ENCODE peak calls at places on chromosomes 2 and 18, in ten cellular contexts. R is transverse colon, U is GM12878, C is stomach, E is A549, F is suprapubic skin, A is ovary, S is tibial nerve, V is HepG2, L is K562. Y is an unnamed sample. For H3K9me3, the result is how much of the 10 kb centered on the place peaks cover.

GRCh38 chr2:150484006-150484405 is 3.5 kb downstream of the RND3 start:
- DNase-seq in R (no peak), U (no peak), C (no peak), E (no peak), F (no peak), A (no peak), S (no peak), V (no peak), L (no peak), Y (no peak)

GRCh38 chr2:176669398-176670174 is 400.3 kb downstream of the MTX2 start:
- DNase-seq in R (no peak), U (peak), C (no peak), E (no peak), F (no peak), A (no peak), S (no peak), V (no peak), L (no peak), Y (no peak)

GRCh38 chr2:72579595-72580180 is 246.1 kb downstream of the EXOC6B start:
- DNase-seq in R (no peak), U (no peak), C (no peak), E (peak), F (no peak), A (no peak), S (no peak), V (peak), L (peak), Y (no peak)

GRCh38 chr2:1321297-1321696 is 92.0 kb upstream of the TPO start:
- DNase-seq in R (no peak), U (no peak), C (no peak), E (no peak), F (no peak), A (no peak), S (no peak), V (no peak), L (no peak), Y (no peak)

GRCh38 chr2:25397777-25398176 is 56.1 kb upstream of the DNMT3A start:
- DNase-seq in R (no peak), U (no peak), C (no peak), E (no peak), F (no peak), A (no peak), S (no peak), V (no peak), L (no peak), Y (no peak)

GRCh38 chr2:50514881-50515280 is 517.1 kb downstream of the NRXN1 start:
- DNase-seq in R (no peak), U (no peak), C (no peak), E (no peak), F (no peak), A (no peak), S (no peak), V (no peak), L (no peak), Y (no peak)

GRCh38 chr18:45325791-45326190 is 289.5 kb upstream of the SLC14A2 start:
- DNase-seq in R (no peak), U (no peak), C (no peak), E (no peak), F (no peak), A (no peak), S (no peak), V (no peak), L (no peak), Y (no peak)

GRCh38 chr18:46332956-46333355 is 228.8 kb downstream of the HAUS1 start:
- DNase-seq in R (no peak), U (no peak), C (no peak), E (no peak), F (peak), A (no peak), S (no peak), V (no peak), L (no peak), Y (no peak)

GRCh38 chr18:7871560-7872456 is 304.7 kb downstream of the PTPRM start:
- DNase-seq in R (no peak), U (no peak), C (no peak), E (peak), F (no peak), A (no peak), S (no peak), V (peak), L (no peak), Y (no peak)

GRCh38 chr2:176768185-176768584 is 444.4 kb upstream of the HNRNPA3 start:
- DNase-seq in R (peak), U (no peak), C (no peak), E (no peak), F (no peak), A (no peak), S (no peak), V (no peak), L (no peak), Y (no peak)

GRCh38 chr18:1020731-1021344 is 116.2 kb downstream of the ADCYAP1 start:
- DNase-seq in R (no peak), U (no peak), C (no peak), E (no peak), F (no peak), A (no peak), S (no peak), V (no peak), L (no peak), Y (no peak)

GRCh38 chr18:22378672-22379282 is 38.9 kb downstream of the CTAGE1 start:
- DNase-seq in R (peak), U (no peak), C (peak), E (peak), F (no peak), A (no peak), S (no peak), V (peak), L (peak), Y (no peak)

GRCh38 chr2:217220228-217221013 is 360.6 kb upstream of the TNP1 start:
- DNase-seq in R (no peak), U (no peak), C (no peak), E (no peak), F (no peak), A (no peak), S (no peak), V (no peak), L (no peak), Y (no peak)

DNA sequence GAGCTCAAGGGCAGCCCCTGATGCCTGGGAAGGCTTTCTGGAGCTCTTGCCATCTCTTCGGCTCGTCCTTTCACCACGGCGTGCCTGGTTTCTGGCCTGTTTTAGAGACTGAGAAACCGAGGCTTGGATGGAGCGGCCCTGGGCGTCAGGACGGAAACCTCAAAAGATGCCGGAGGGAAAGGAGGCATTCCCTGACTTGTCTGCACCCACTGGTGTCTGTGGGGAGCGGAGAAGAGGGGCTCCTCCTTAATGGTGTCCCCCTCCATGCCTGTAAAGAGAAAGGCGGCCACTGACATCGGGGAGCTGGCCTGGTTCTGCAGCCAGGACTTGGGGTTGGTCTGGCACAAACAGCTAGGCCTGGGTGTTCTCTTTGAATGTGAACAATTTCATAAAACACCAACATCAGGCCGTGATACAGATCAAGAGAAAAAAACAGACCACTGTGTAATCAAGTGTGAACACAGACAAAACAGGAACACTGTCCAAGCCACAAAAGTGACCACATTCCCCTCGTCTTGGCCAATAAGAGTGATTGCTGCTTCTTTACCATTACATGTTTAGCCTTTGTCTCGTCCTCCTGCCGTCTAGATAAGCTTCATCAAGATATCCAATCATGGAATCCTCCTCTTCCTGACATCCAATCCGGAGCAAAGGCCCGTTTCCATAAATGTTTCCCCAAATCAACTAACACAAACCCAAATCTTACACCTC is 633 bp upstream of the ILKAP start:
- DNase-seq in R (no peak), U (peak), C (no peak), E (no peak), F (no peak), A (no peak), S (no peak), V (no peak), L (peak), Y (no peak)
- TF ChIP-seq POLR2A in R (no peak), U (no peak), C (no peak), E (no peak), F (no peak), A (no peak), S (no peak), V (no peak), L (no peak), Y (no peak)

GRCh38 chr18:23844991-23845680 is 155.9 kb downstream of the LAMA3 start:
- DNase-seq in R (no peak), U (no peak), C (no peak), E (peak), F (no peak), A (no peak), S (no peak), V (no peak), L (no peak), Y (no peak)
- TF ChIP-seq EP300 in R (no peak), U (no peak), C (no peak), E (no peak), F (no peak), A (no peak), S (no peak), V (no peak), L (no peak), Y (no peak)

GRCh38 chr2:222298311-222299150 is at the start of gene PAX3:
- DNase-seq in R (no peak), U (no peak), C (no peak), E (no peak), F (no peak), A (no peak), S (no peak), V (no peak), L (no peak), Y (no peak)
- H3K9me3 ChIP-seq in R (under half), U (under half), C (under half), E (under half), F (under half), A (under half), S (under half), V (under half), L (under half), Y (under half)

DNA sequence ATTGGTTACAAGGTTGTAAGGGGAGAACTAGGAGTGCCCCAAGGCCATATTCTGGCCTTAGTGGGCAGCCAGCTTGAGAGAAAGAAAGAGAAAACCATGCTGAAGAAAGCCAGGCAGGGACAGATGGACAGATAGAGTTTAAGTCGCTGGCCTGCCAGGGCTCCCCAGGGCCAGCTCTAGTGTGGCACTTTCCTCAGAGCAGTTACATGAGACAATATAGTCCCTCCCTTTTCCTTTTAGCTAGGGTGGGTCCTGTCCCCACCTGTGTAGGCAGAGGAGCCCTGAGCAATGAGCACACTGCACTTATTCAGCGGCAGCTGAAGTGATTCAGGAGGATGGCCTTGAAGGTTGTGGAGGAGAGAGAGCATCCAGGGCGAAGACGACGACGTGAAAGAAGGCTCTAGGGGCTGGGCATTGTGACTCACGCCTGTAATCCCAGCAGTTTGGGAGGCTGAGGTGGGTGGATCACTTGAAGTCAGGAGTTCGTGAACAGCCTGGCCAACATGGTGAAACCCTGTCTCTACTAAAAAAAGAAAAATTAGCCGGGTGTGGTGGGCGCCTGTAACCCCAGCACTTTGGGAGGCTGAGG is 152.0 kb upstream of the SLC1A4 start:
- DNase-seq in R (no peak), U (no peak), C (no peak), E (peak), F (peak), A (peak), S (no peak), V (no peak), L (peak), Y (no peak)
- TF ChIP-seq POLR2A in R (no peak), U (no peak), C (no peak), E (no peak), F (no peak), A (no peak), S (no peak), V (no peak), L (no peak), Y (no peak)

DNA sequence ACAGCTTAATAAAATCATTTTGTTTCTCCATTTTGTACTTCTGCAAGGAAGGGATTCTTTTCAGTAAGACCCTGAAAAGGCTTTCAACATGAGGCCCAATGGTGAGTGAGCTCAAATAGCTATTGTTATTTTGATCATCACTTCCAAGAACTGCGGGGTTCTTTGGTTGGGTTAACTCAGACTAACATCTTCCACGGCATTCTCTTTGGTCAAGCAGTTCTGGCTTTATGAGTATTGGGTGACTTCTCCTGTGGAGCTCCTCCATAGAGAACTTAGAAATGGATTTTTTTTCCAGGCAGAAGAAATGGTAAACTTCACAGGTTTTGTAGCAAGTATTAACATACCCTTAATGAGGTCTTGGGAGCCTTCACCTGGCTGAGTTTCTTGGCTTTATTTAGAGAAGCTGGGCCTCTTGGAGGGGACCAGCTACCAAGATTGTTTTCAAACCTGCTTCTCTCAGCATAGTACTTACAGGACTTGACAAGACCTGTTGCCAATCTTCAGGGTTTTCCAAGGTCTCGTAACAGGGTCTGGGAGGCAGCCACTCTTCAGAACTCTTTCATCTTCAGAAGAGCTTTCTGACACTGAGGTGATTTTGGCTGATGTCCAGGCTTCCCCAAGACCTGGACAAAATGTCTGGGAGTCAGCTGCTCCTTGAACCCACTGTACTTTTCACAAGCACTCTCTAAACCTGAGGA is 353.2 kb upstream of the ETAA1 start:
- DNase-seq in R (no peak), U (no peak), C (no peak), E (no peak), F (no peak), A (no peak), S (no peak), V (no peak), L (no peak), Y (no peak)
- TF ChIP-seq EP300 in R (no peak), U (no peak), C (no peak), E (no peak), F (no peak), A (no peak), S (no peak), V (no peak), L (no peak), Y (no peak)

DNA sequence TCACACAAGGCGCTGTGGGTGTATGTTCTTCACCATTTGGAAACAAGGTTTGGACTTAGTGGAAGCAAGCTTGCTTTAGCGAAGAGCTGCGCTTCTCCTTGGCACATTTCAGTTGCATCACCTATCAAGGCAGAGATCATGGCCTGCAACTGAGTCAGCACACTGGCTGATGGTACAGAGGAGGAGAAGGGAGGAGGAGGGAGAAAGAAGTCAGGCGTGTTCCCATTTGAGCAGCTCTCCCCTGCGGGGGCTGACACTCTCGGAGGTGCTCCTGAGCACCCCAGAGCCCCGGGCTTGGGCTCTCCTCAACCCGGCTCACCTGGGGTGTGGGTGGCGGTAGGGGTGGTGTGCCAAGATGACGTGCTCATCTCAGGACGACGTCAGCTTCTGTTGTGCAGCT is 6.0 kb upstream of the SERPINB5 start:
- DNase-seq in R (no peak), U (no peak), C (no peak), E (no peak), F (no peak), A (no peak), S (no peak), V (no peak), L (no peak), Y (no peak)
- H3K9me3 ChIP-seq in R (under half), U (under half), C (under half), E (under half), F (under half), A (under half), S (under half), V (under half), L (under half), Y (under half)

GRCh38 chr18:48835119-48835518 is 115.6 kb downstream of the SMAD7 start:
- DNase-seq in R (no peak), U (no peak), C (no peak), E (no peak), F (peak), A (no peak), S (no peak), V (no peak), L (no peak), Y (no peak)
- TF ChIP-seq POLR2A in R (no peak), U (no peak), C (no peak), E (no peak), F (no peak), A (no peak), S (no peak), V (no peak), L (no peak), Y (no peak)

GRCh38 chr2:186590538-186591441 is 934 bp downstream of the ITGAV start:
- DNase-seq in R (peak), U (no peak), C (no peak), E (peak), F (no peak), A (no peak), S (no peak), V (peak), L (peak), Y (no peak)
- TF ChIP-seq EP300 in R (no peak), U (no peak), C (no peak), E (no peak), F (no peak), A (no peak), S (peak), V (no peak), L (peak), Y (no peak)